ENCODE peak calls at places on chromosomes 4 and X, in seven cellular contexts. One of them, this sample, is unnamed.

GRCh38 chr4:36399762-36400353 is 118.4 kb downstream of the DTHD1 start:
- DNase-seq in K562: no peak
- DNase-seq in HCT116: no peak
- DNase-seq in A549: no peak
- DNase-seq in HepG2: peak
- DNase-seq in H1: no peak
- DNase-seq in GM12878: peak
- DNase-seq in this sample: no peak

GRCh38 chr4:157898836-157899605 is 273.8 kb downstream of the GASK1B start:
- DNase-seq in K562: no peak
- DNase-seq in HCT116: no peak
- DNase-seq in A549: no peak
- DNase-seq in HepG2: no peak
- DNase-seq in H1: no peak
- DNase-seq in GM12878: no peak
- DNase-seq in this sample: no peak

GRCh38 chrX:11100281-11101035 is 10.7 kb upstream of the HCCS start:
- DNase-seq in K562: peak
- DNase-seq in HCT116: no peak
- DNase-seq in A549: peak
- DNase-seq in HepG2: peak
- DNase-seq in H1: no peak
- DNase-seq in GM12878: no peak
- DNase-seq in this sample: peak

GRCh38 chr4:47668810-47669408 is 169.0 kb downstream of the CORIN start:
- DNase-seq in K562: peak
- DNase-seq in HCT116: peak
- DNase-seq in A549: peak
- DNase-seq in HepG2: peak
- DNase-seq in H1: no peak
- DNase-seq in GM12878: no peak
- DNase-seq in this sample: peak

GRCh38 chr4:76703123-76703490 is 194.8 kb downstream of the SOWAHB start:
- DNase-seq in K562: no peak
- DNase-seq in HCT116: peak
- DNase-seq in A549: no peak
- DNase-seq in HepG2: no peak
- DNase-seq in H1: no peak
- DNase-seq in GM12878: no peak
- DNase-seq in this sample: no peak

GRCh38 chr4:112343330-112343729 is 46.2 kb downstream of the ALPK1 start:
- DNase-seq in K562: no peak
- DNase-seq in HCT116: no peak
- DNase-seq in A549: no peak
- DNase-seq in HepG2: no peak
- DNase-seq in H1: no peak
- DNase-seq in GM12878: no peak
- DNase-seq in this sample: no peak

GRCh38 chr4:89803915-89804314 is 33.0 kb downstream of the SNCA start:
- DNase-seq in K562: no peak
- DNase-seq in HCT116: no peak
- DNase-seq in A549: no peak
- DNase-seq in HepG2: no peak
- DNase-seq in H1: no peak
- DNase-seq in GM12878: no peak
- DNase-seq in this sample: no peak

GRCh38 chr4:11632488-11632887 is 203.8 kb upstream of the HS3ST1 start:
- DNase-seq in K562: no peak
- DNase-seq in HCT116: peak
- DNase-seq in A549: no peak
- DNase-seq in HepG2: no peak
- DNase-seq in H1: no peak
- DNase-seq in GM12878: no peak
- DNase-seq in this sample: no peak

GRCh38 chrX:57573754-57574153 is 18.1 kb upstream of the ZXDB start:
- DNase-seq in K562: no peak
- DNase-seq in HCT116: no peak
- DNase-seq in A549: no peak
- DNase-seq in HepG2: no peak
- DNase-seq in H1: no peak
- DNase-seq in GM12878: no peak
- DNase-seq in this sample: no peak

GRCh38 chrX:118627084-118627758 is 100.2 kb upstream of the IL13RA1 start:
- DNase-seq in K562: no peak
- DNase-seq in HCT116: no peak
- DNase-seq in A549: peak
- DNase-seq in HepG2: peak
- DNase-seq in H1: no peak
- DNase-seq in GM12878: no peak
- DNase-seq in this sample: peak

GRCh38 chrX:9456250-9457074 is 8.4 kb upstream of the TBL1X start:
- DNase-seq in K562: no peak
- DNase-seq in HCT116: no peak
- DNase-seq in A549: no peak
- DNase-seq in HepG2: peak
- DNase-seq in H1: no peak
- DNase-seq in GM12878: no peak
- DNase-seq in this sample: no peak

GRCh38 chr4:57344296-57344695 is 234.1 kb upstream of the IGFBP7 start:
- DNase-seq in K562: no peak
- DNase-seq in HCT116: no peak
- DNase-seq in A549: no peak
- DNase-seq in HepG2: no peak
- DNase-seq in H1: no peak
- DNase-seq in GM12878: no peak
- DNase-seq in this sample: no peak

GRCh38 chrX:52216541-52216940 is 31.9 kb downstream of the MAGED4 start:
- DNase-seq in K562: no peak
- DNase-seq in HCT116: no peak
- DNase-seq in A549: no peak
- DNase-seq in HepG2: no peak
- DNase-seq in H1: no peak
- DNase-seq in GM12878: no peak
- DNase-seq in this sample: no peak

GRCh38 chr4:10075158-10075863 is 41.3 kb downstream of the WDR1 start:
- DNase-seq in K562: no peak
- DNase-seq in HCT116: no peak
- DNase-seq in A549: no peak
- DNase-seq in HepG2: no peak
- DNase-seq in H1: no peak
- DNase-seq in GM12878: no peak
- DNase-seq in this sample: no peak

GRCh38 chrX:119728487-119728886 is 29.9 kb upstream of the SOWAHD start:
- DNase-seq in K562: no peak
- DNase-seq in HCT116: no peak
- DNase-seq in A549: peak
- DNase-seq in HepG2: peak
- DNase-seq in H1: peak
- DNase-seq in GM12878: no peak
- DNase-seq in this sample: no peak

GRCh38 chr4:139625487-139625886 is 40.1 kb upstream of the MGST2 start:
- DNase-seq in K562: no peak
- DNase-seq in HCT116: no peak
- DNase-seq in A549: no peak
- DNase-seq in HepG2: no peak
- DNase-seq in H1: no peak
- DNase-seq in GM12878: no peak
- DNase-seq in this sample: no peak

GRCh38 chr4:176540814-176541213 is 221.0 kb downstream of the SPCS3 start:
- DNase-seq in K562: no peak
- DNase-seq in HCT116: no peak
- DNase-seq in A549: no peak
- DNase-seq in HepG2: no peak
- DNase-seq in H1: no peak
- DNase-seq in GM12878: no peak
- DNase-seq in this sample: no peak

GRCh38 chr4:88780389-88780788 is 82.8 kb upstream of the NAP1L5 start:
- DNase-seq in K562: no peak
- DNase-seq in HCT116: no peak
- DNase-seq in A549: no peak
- DNase-seq in HepG2: no peak
- DNase-seq in H1: no peak
- DNase-seq in GM12878: no peak
- DNase-seq in this sample: no peak

DNA sequence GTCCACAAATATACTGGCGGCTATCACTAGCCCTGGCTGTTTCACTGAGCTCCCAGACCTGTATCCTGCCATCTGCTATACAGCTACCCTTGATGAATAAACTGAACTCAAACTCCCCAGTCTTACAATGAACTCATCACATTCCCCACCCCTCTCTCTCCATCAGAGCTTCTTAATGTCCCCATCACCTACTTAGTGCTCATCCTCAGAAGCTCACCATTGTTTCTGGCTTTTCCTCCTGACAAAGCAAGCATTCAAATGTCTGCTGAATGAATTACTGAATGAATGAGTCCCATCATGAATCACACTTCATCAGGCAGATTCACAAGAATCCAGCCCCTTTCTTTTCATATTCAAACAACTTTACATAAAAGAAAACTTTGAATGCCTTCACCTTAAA is 5.6 kb upstream of the DGAT2L6 start:
- DNase-seq in K562: no peak
- DNase-seq in HCT116: no peak
- DNase-seq in A549: no peak
- DNase-seq in HepG2: no peak
- DNase-seq in H1: no peak
- DNase-seq in GM12878: no peak
- DNase-seq in this sample: no peak
- TF ChIP-seq MAX in K562: no peak
- TF ChIP-seq MAX in HCT116: no peak
- TF ChIP-seq MAX in A549: no peak
- TF ChIP-seq MAX in HepG2: no peak
- TF ChIP-seq MAX in H1: no peak
- TF ChIP-seq MAX in GM12878: no peak
- TF ChIP-seq MAX in this sample: no peak

GRCh38 chr4:40283968-40284367 is 51.2 kb upstream of the CHRNA9 start:
- DNase-seq in K562: peak
- DNase-seq in HCT116: peak
- DNase-seq in A549: peak
- DNase-seq in HepG2: no peak
- DNase-seq in H1: no peak
- DNase-seq in GM12878: no peak
- DNase-seq in this sample: no peak
- H3K4me2 ChIP-seq in K562: no peak
- H3K4me2 ChIP-seq in HCT116: peak
- H3K4me2 ChIP-seq in A549: no peak
- H3K4me2 ChIP-seq in HepG2: no peak
- H3K4me2 ChIP-seq in H1: no peak
- H3K4me2 ChIP-seq in GM12878: no peak
- H3K4me2 ChIP-seq in this sample: no peak

GRCh38 chr4:24091632-24092240 is 201.9 kb upstream of the PPARGC1A start:
- DNase-seq in K562: no peak
- DNase-seq in HCT116: no peak
- DNase-seq in A549: no peak
- DNase-seq in HepG2: peak
- DNase-seq in H1: no peak
- DNase-seq in GM12878: no peak
- DNase-seq in this sample: no peak
- TF ChIP-seq MAX in K562: no peak
- TF ChIP-seq MAX in HCT116: no peak
- TF ChIP-seq MAX in A549: no peak
- TF ChIP-seq MAX in HepG2: no peak
- TF ChIP-seq MAX in H1: no peak
- TF ChIP-seq MAX in GM12878: no peak
- TF ChIP-seq MAX in this sample: no peak

DNA sequence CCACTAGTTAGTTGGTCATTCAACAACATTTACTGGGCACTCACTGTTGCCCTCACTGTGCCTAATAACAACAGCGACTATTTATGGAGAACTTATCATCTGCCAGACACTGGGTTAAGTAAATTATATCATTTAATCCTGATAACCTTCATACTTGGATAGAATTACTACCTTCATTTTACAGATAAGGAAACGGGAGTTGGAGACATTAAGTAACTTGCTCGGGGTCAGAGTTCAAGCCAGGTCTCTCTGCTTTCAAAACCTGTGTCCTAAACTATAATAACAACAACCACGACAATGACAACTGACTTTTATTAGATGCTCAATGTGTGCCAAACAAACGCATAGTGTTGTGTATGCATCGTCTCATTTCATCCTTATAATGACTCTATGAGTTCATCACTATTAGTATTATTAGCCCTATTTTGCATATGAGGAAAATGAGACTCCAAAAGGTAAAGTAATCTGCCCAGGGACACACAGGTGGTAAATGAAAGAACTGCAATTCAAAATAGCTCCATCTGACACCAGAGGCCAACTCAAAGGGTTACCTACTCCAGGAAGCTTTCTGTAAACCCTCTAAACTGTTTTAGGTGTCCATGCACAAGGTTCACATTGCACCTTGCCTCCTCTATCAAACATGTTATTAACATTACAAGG is 98.4 kb upstream of the ACSL4 start:
- DNase-seq in K562: no peak
- DNase-seq in HCT116: no peak
- DNase-seq in A549: no peak
- DNase-seq in HepG2: no peak
- DNase-seq in H1: no peak
- DNase-seq in GM12878: no peak
- DNase-seq in this sample: no peak
- H3K4me2 ChIP-seq in K562: no peak
- H3K4me2 ChIP-seq in HCT116: no peak
- H3K4me2 ChIP-seq in A549: peak
- H3K4me2 ChIP-seq in HepG2: peak
- H3K4me2 ChIP-seq in H1: no peak
- H3K4me2 ChIP-seq in GM12878: no peak
- H3K4me2 ChIP-seq in this sample: no peak

This sample was measured in SK-N-SH.